ENCODE peak calls at places on chromosomes 12 and 14, in four cellular contexts. One of them, this sample, is unnamed.

GRCh38 chr14:22982013-22982476 is 306 bp downstream of the AJUBA start:
- DNase-seq in right lobe of liver: no peak
- DNase-seq in heart left ventricle: no peak
- DNase-seq in lung: no peak
- DNase-seq in this sample: no peak

GRCh38 chr14:56885795-56886194 is 75.5 kb upstream of the OTX2 start:
- DNase-seq in right lobe of liver: no peak
- DNase-seq in heart left ventricle: no peak
- DNase-seq in lung: no peak
- DNase-seq in this sample: no peak

GRCh38 chr12:131042848-131043245 is 89.1 kb downstream of the ADGRD1 start:
- DNase-seq in right lobe of liver: no peak
- DNase-seq in heart left ventricle: peak; percentile 33
- DNase-seq in lung: no peak
- DNase-seq in this sample: no peak

GRCh38 chr12:64656429-64656828 is 46.1 kb downstream of the RASSF3 start:
- DNase-seq in right lobe of liver: peak; percentile 53
- DNase-seq in heart left ventricle: no peak
- DNase-seq in lung: no peak
- DNase-seq in this sample: no peak

GRCh38 chr12:118332511-118332910 is 40.2 kb downstream of the TAOK3 start:
- DNase-seq in right lobe of liver: no peak
- DNase-seq in heart left ventricle: no peak
- DNase-seq in lung: no peak
- DNase-seq in this sample: no peak

GRCh38 chr12:112122823-112123690 is 2.3 kb upstream of the TRAFD1 start:
- DNase-seq in right lobe of liver: no peak
- DNase-seq in heart left ventricle: no peak
- DNase-seq in lung: no peak
- DNase-seq in this sample: no peak

GRCh38 chr14:20652996-20653975 is 11.8 kb upstream of the OR6S1 start:
- DNase-seq in right lobe of liver: no peak
- DNase-seq in heart left ventricle: no peak
- DNase-seq in lung: no peak
- DNase-seq in this sample: no peak

GRCh38 chr12:124296295-124296915 is 1.5 kb downstream of the RFLNA start:
- DNase-seq in right lobe of liver: no peak
- DNase-seq in heart left ventricle: peak; percentile 51
- DNase-seq in lung: no peak
- DNase-seq in this sample: no peak

GRCh38 chr12:52515927-52516831 is 4.0 kb downstream of the KRT5 start:
- DNase-seq in right lobe of liver: no peak
- DNase-seq in heart left ventricle: no peak
- DNase-seq in lung: peak; percentile 21
- DNase-seq in this sample: no peak

GRCh38 chr12:64063121-64063520 is 159.0 kb downstream of the KICS2 start:
- DNase-seq in right lobe of liver: no peak
- DNase-seq in heart left ventricle: no peak
- DNase-seq in lung: no peak
- DNase-seq in this sample: no peak

GRCh38 chr12:26937443-26937862 is 328 bp downstream of the INTS13 start:
- DNase-seq in right lobe of liver: no peak
- DNase-seq in heart left ventricle: no peak
- DNase-seq in lung: no peak
- DNase-seq in this sample: no peak

GRCh38 chr12:64733857-64734256 is 25.3 kb downstream of the GNS start:
- DNase-seq in right lobe of liver: no peak
- DNase-seq in heart left ventricle: no peak
- DNase-seq in lung: no peak
- DNase-seq in this sample: peak; percentile 66

GRCh38 chr14:61705017-61705416 is 9.7 kb downstream of the HIF1A start:
- DNase-seq in right lobe of liver: no peak
- DNase-seq in heart left ventricle: no peak
- DNase-seq in lung: no peak
- DNase-seq in this sample: no peak

GRCh38 chr14:56294125-56294524 is 175.9 kb downstream of the PELI2 start:
- DNase-seq in right lobe of liver: no peak
- DNase-seq in heart left ventricle: no peak
- DNase-seq in lung: no peak
- DNase-seq in this sample: no peak

GRCh38 chr12:65612440-65612839 is 211.8 kb upstream of the HMGA2 start:
- DNase-seq in right lobe of liver: no peak
- DNase-seq in heart left ventricle: no peak
- DNase-seq in lung: no peak
- DNase-seq in this sample: no peak

GRCh38 chr14:20195911-20196310 is 5.2 kb downstream of the OR11G2 start:
- DNase-seq in right lobe of liver: no peak
- DNase-seq in heart left ventricle: no peak
- DNase-seq in lung: no peak
- DNase-seq in this sample: no peak

DNA sequence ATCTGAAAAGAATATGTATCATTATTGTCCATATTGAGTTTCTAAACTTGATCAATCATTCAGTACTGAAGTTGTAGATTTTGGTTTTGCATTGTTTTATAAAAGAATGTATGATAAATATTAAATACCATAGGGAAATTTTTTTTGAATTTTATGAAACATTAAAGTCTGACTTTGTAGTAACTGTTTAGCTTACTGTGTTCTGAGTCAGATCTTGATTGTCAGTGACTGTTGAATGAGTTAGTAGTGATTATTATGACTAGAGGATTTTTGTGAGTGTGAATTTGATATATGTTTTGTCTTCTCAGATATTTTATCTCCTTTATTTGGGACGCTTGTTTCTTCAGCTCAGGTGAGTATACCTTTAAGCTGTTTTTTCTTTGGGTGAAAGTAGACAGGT is 10.1 kb downstream of the TDP1 start:
- DNase-seq in right lobe of liver: no peak
- DNase-seq in heart left ventricle: no peak
- DNase-seq in lung: no peak
- DNase-seq in this sample: no peak
- H3K36me3 ChIP-seq in right lobe of liver: no peaks in the 10 kb centered on the region
- H3K36me3 ChIP-seq in heart left ventricle: peaks cover 50% of the 10 kb centered on the region
- H3K36me3 ChIP-seq in lung: peaks cover 4% of the 10 kb centered on the region
- H3K36me3 ChIP-seq in this sample: peaks cover 36% of the 10 kb centered on the region

DNA sequence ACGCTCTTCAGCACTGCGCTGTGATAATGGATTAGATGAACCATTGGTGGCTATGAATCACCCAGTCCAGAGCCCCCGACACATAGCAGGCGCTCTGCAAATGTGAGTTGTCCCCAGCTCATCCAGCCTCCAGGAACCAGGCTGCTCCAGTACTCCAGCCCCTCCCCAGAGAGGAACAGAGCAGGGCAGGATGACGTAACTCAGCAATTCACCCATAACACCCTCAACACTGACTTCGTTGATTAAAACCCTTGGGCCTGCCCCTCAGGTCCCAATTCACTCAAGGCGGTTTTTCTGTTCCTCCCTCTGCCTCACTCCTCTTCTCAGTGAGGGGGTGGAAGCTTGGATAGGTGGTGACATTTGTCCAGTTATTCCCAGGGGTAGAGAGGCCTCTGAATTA is 97.2 kb downstream of the CMKLR1 start:
- DNase-seq in right lobe of liver: no peak
- DNase-seq in heart left ventricle: no peak
- DNase-seq in lung: no peak
- DNase-seq in this sample: no peak
- H3K27ac ChIP-seq in right lobe of liver: no peak overlapping the region
- H3K27ac ChIP-seq in heart left ventricle: no peak overlapping the region
- H3K27ac ChIP-seq in lung: no peak overlapping the region
- H3K27ac ChIP-seq in this sample: no peak overlapping the region

GRCh38 chr12:91562476-91562875 is 379.9 kb upstream of the DCN start:
- DNase-seq in right lobe of liver: no peak
- DNase-seq in heart left ventricle: no peak
- DNase-seq in lung: no peak
- DNase-seq in this sample: no peak
- H3K4me3 ChIP-seq in right lobe of liver: no peak overlapping the region
- H3K4me3 ChIP-seq in heart left ventricle: no peak overlapping the region
- H3K4me3 ChIP-seq in lung: no peak overlapping the region
- H3K4me3 ChIP-seq in this sample: peak overlapping the region; percentile 5

GRCh38 chr12:57143454-57143853 is 4.0 kb downstream of the LRP1-AS start:
- DNase-seq in right lobe of liver: no peak
- DNase-seq in heart left ventricle: no peak
- DNase-seq in lung: no peak
- DNase-seq in this sample: no peak

GRCh38 chr12:57141249-57141648 is 6.2 kb downstream of the LRP1-AS start:
- DNase-seq in right lobe of liver: no peak
- DNase-seq in heart left ventricle: no peak
- DNase-seq in lung: no peak
- DNase-seq in this sample: no peak

GRCh38 chr12:57139796-57140649 is 7.4 kb downstream of the LRP1-AS start:
- DNase-seq in right lobe of liver: no peak
- DNase-seq in heart left ventricle: no peak
- DNase-seq in lung: no peak
- DNase-seq in this sample: no peak

GRCh38 chr12:57142727-57143126 is 4.7 kb downstream of the LRP1-AS start:
- DNase-seq in right lobe of liver: no peak
- DNase-seq in heart left ventricle: no peak
- DNase-seq in lung: no peak
- DNase-seq in this sample: no peak

GRCh38 chr12:57142121-57142520 is 5.3 kb downstream of the LRP1-AS start:
- DNase-seq in right lobe of liver: no peak
- DNase-seq in heart left ventricle: no peak
- DNase-seq in lung: no peak
- DNase-seq in this sample: no peak
- H3K36me3 ChIP-seq in right lobe of liver: peaks cover 14% of the 10 kb centered on the region
- H3K36me3 ChIP-seq in heart left ventricle: peaks cover 78% of the 10 kb centered on the region
- H3K36me3 ChIP-seq in lung: peaks cover 34% of the 10 kb centered on the region
- H3K36me3 ChIP-seq in this sample: peaks cover 76% of the 10 kb centered on the region

GRCh38 chr12:104460041-104460757 is 3.5 kb downstream of the CHST11 start:
- DNase-seq in right lobe of liver: no peak
- DNase-seq in heart left ventricle: no peak
- DNase-seq in lung: no peak
- DNase-seq in this sample: no peak
- H3K27ac ChIP-seq in right lobe of liver: no peak overlapping the region
- H3K27ac ChIP-seq in heart left ventricle: peak overlapping the region; percentile 85
- H3K27ac ChIP-seq in lung: no peak overlapping the region
- H3K27ac ChIP-seq in this sample: peak overlapping the region; percentile 86

GRCh38 chr12:93080452-93080851 is 151.4 kb upstream of the EEA1 start:
- DNase-seq in right lobe of liver: no peak
- DNase-seq in heart left ventricle: no peak
- DNase-seq in lung: no peak
- DNase-seq in this sample: no peak
- H3K4me3 ChIP-seq in right lobe of liver: no peak overlapping the region
- H3K4me3 ChIP-seq in heart left ventricle: no peak overlapping the region
- H3K4me3 ChIP-seq in lung: no peak overlapping the region
- H3K4me3 ChIP-seq in this sample: no peak overlapping the region

DNA sequence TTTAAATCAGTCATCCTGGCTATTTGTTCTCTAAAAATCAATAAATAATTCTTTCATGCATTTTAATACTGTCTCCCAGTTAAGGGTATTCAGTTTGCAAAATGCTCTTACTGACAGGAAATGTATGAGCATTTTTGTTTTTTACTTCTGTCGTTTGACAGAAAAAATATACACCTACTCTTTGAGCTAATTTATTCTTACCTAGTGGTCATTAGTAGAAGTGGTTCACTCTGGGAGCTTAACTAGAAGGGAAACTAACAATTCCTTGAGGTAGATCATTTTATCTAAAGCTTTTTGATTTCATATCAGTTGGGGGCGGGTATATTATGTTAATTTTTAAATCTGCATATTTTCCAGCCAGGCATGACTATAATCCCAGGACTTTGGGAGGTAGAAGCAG is 33.8 kb upstream of the PAPLN start:
- DNase-seq in right lobe of liver: no peak
- DNase-seq in heart left ventricle: no peak
- DNase-seq in lung: no peak
- DNase-seq in this sample: no peak
- H3K36me3 ChIP-seq in right lobe of liver: peaks cover 7% of the 10 kb centered on the region
- H3K36me3 ChIP-seq in heart left ventricle: peaks cover 85% of the 10 kb centered on the region
- H3K36me3 ChIP-seq in lung: peaks cover 29% of the 10 kb centered on the region
- H3K36me3 ChIP-seq in this sample: peaks cover 79% of the 10 kb centered on the region